ENCODE peak calls at places on chromosomes 16 and 17, in nine cellular contexts. D, V, L, T, Q, X, R, Y and I are unnamed samples.

GRCh38 chr17:81097943-81098308 is 63.0 kb downstream of the BAIAP2 start:
- DNase-seq in D (no peak), V (peak; percentile 58), L (peak; percentile 35), T (no peak), Q (peak; percentile 42), X (peak; percentile 12), R (peak; percentile 84), Y (peak; percentile 72), I (peak; percentile 32)

GRCh38 chr16:1102921-1103648 is 7.0 kb upstream of the C1QTNF8 start:
- DNase-seq in D (peak; percentile 74), V (peak; percentile 80), L (no peak), T (peak; percentile 79), Q (peak; percentile 12), X (no peak), R (peak; percentile 68), Y (no peak), I (no peak)

GRCh38 chr16:24146523-24146922 is 109.6 kb upstream of the CACNG3 start:
- DNase-seq in D (no peak), V (no peak), L (no peak), T (no peak), Q (no peak), X (no peak), R (no peak), Y (no peak), I (no peak)

GRCh38 chr16:89691231-89691985 is 4.9 kb downstream of the CDK10 start:
- DNase-seq in D (no peak), V (no peak), L (no peak), T (no peak), Q (no peak), X (no peak), R (no peak), Y (no peak), I (no peak)

GRCh38 chr16:97822-98221 is 19.8 kb downstream of the MPG start:
- DNase-seq in D (no peak), V (no peak), L (no peak), T (no peak), Q (no peak), X (peak; percentile 43), R (no peak), Y (no peak), I (peak; percentile 57)

GRCh38 chr16:64153718-64154117 is 968.1 kb downstream of the CDH11 start:
- DNase-seq in D (no peak), V (no peak), L (peak; percentile 47), T (no peak), Q (peak; percentile 52), X (peak; percentile 18), R (no peak), Y (no peak), I (peak; percentile 19)

GRCh38 chr17:40350410-40351184 is 13.9 kb downstream of the GJD3 start:
- DNase-seq in D (peak; percentile 70), V (peak; percentile 33), L (no peak), T (no peak), Q (no peak), X (peak; percentile 66), R (peak; percentile 47), Y (no peak), I (no peak)

GRCh38 chr17:68993112-68993511 is 37.9 kb upstream of the ABCA8 start:
- DNase-seq in D (no peak), V (no peak), L (peak; percentile 42), T (no peak), Q (peak; percentile 22), X (peak; percentile 42), R (no peak), Y (no peak), I (peak; percentile 40)

GRCh38 chr16:56275076-56275475 is 83.8 kb downstream of the GNAO1 start:
- DNase-seq in D (no peak), V (no peak), L (no peak), T (no peak), Q (peak; percentile 21), X (no peak), R (peak; percentile 43), Y (no peak), I (no peak)

GRCh38 chr17:39236981-39237441 is 11.3 kb upstream of the STAC2 start:
- DNase-seq in D (no peak), V (no peak), L (no peak), T (no peak), Q (no peak), X (no peak), R (no peak), Y (no peak), I (no peak)

GRCh38 chr17:46929413-46929812 is 6.5 kb downstream of the GOSR2 start:
- DNase-seq in D (no peak), V (no peak), L (no peak), T (no peak), Q (peak; percentile 26), X (peak; percentile 36), R (no peak), Y (no peak), I (no peak)

GRCh38 chr17:32142857-32143524 is 689 bp downstream of the RHOT1 start:
- DNase-seq in D (peak; percentile 85), V (peak; percentile 73), L (peak; percentile 71), T (peak; percentile 7), Q (peak; percentile 61), X (peak; percentile 71), R (peak; percentile 97), Y (peak; percentile 32), I (peak; percentile 55)

GRCh38 chr16:35711958-35712357 is 2252.5 kb downstream of the TP53TG3F start:
- DNase-seq in D (no peak), V (no peak), L (no peak), T (no peak), Q (no peak), X (no peak), R (no peak), Y (no peak), I (no peak)

GRCh38 chr17:45838751-45839150 is 5.9 kb upstream of the SPPL2C start:
- DNase-seq in D (no peak), V (no peak), L (no peak), T (no peak), Q (no peak), X (no peak), R (no peak), Y (no peak), I (no peak)

GRCh38 chr17:14310584-14310983 is 9.7 kb downstream of the HS3ST3B1 start:
- DNase-seq in D (no peak), V (no peak), L (no peak), T (no peak), Q (no peak), X (no peak), R (no peak), Y (no peak), I (no peak)

GRCh38 chr17:77475012-77475976 is 334.5 kb downstream of the SEC14L1 start:
- DNase-seq in D (no peak), V (no peak), L (peak; percentile 81), T (peak; percentile 77), Q (peak; percentile 89), X (peak; percentile 86), R (no peak), Y (no peak), I (peak; percentile 95)

DNA sequence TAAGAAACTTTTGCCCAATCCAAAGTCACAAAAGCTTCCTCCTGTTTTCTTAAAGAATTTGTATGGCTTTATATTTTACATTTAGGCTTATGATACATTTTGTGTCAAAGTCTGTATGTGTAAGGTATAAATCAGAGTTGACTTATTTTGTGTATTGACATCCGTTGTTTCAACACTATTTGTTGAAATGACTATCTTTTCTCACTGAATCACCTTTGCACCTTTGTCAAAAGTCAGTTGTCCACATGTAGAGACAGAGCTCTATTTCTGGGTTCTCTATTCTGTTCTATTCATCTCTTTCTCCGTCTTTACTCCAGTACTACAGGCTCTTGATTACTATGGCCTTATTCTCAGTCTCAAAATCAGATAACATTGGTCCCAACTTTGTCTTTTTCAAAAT is 73.2 kb downstream of the C16orf78 start:
- DNase-seq in D (no peak), V (no peak), L (no peak), T (no peak), Q (no peak), X (no peak), R (no peak), Y (no peak), I (no peak)
- H3K4me3 ChIP-seq in D (no peak overlapping the region), V (no peak overlapping the region), L (no peak overlapping the region), T (no peak overlapping the region), Q (no peak overlapping the region), X (no peak overlapping the region), R (no peak overlapping the region), Y (no peak overlapping the region), I (no peak overlapping the region)

GRCh38 chr16:84738255-84739038 is 38.6 kb downstream of the USP10 start:
- DNase-seq in D (peak; percentile 61), V (peak; percentile 83), L (no peak), T (peak; percentile 79), Q (peak; percentile 62), X (peak; percentile 82), R (peak; percentile 90), Y (peak; percentile 85), I (peak; percentile 71)
- TF ChIP-seq CTCF in D (peak; percentile 73), V (peak; percentile 81), L (peak; percentile 86), T (peak; percentile 84), Q (peak; percentile 87), X (peak; percentile 91), R (peak; percentile 91), Y (peak; percentile 98), I (peak; percentile 92)

GRCh38 chr17:4679652-4680051 is 24.3 kb downstream of the PELP1 start:
- DNase-seq in D (no peak), V (no peak), L (peak; percentile 45), T (no peak), Q (peak; percentile 24), X (peak; percentile 79), R (no peak), Y (peak; percentile 32), I (peak; percentile 59)
- H3K4me3 ChIP-seq in D (no peak overlapping the region), V (no peak overlapping the region), L (no peak overlapping the region), T (no peak overlapping the region), Q (no peak overlapping the region), X (no peak overlapping the region), R (no peak overlapping the region), Y (no peak overlapping the region), I (no peak overlapping the region)

GRCh38 chr16:87172632-87173031 is 144.6 kb downstream of the C16orf95 start:
- DNase-seq in D (no peak), V (no peak), L (no peak), T (no peak), Q (no peak), X (no peak), R (no peak), Y (no peak), I (no peak)
- TF ChIP-seq CTCF in D (peak; percentile 19), V (no peak), L (peak; percentile 2), T (no peak), Q (no peak), X (peak; percentile 58), R (peak; percentile 18), Y (no peak), I (peak; percentile 23)

GRCh38 chr16:68280160-68280559 is 15.8 kb downstream of the SLC7A6 start:
- DNase-seq in D (no peak), V (no peak), L (no peak), T (no peak), Q (no peak), X (no peak), R (no peak), Y (no peak), I (no peak)
- H3K4me3 ChIP-seq in D (no peak overlapping the region), V (no peak overlapping the region), L (no peak overlapping the region), T (no peak overlapping the region), Q (no peak overlapping the region), X (no peak overlapping the region), R (no peak overlapping the region), Y (no peak overlapping the region), I (no peak overlapping the region)

DNA sequence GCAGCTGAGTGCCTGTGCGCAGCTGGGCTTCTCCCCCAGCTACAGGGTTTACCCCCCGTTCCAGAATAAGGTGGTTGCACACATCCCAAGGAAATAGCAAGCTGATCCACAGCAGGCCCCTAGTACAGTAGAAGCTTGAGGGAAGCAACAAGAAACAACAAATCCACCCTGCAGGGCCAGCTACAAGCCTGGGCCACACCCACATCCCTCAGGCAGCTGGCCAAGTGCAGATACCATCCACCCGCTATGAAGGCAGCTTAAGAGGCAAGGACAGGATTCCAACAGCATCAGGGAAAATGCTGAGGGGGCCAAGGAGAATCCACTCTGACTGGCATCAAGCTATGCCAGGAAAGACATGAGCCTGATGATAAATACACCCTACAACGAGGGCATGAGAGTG is 66.9 kb upstream of the RCVRN start:
- DNase-seq in D (peak; percentile 31), V (peak; percentile 70), L (no peak), T (no peak), Q (peak; percentile 71), X (no peak), R (no peak), Y (no peak), I (peak; percentile 42)
- TF ChIP-seq CTCF in D (no peak), V (no peak), L (no peak), T (no peak), Q (no peak), X (no peak), R (no peak), Y (no peak), I (no peak)